ENCODE peak calls at places on chromosomes 12 and 14, in five cellular contexts. E is fibroblast of the conjunctiva, W is esophagus squamous epithelium, Q is GM04504, X is A549. D is an unnamed sample.

GRCh38 chr12:131894981-131895639 is 688 bp downstream of the ULK1 start:
- DNase-seq in X (peak), W (no peak), E (no peak), Q (no peak), D (no peak)

GRCh38 chr12:46559311-46559710 is 186.7 kb upstream of the SLC38A2 start:
- DNase-seq in W (no peak), Q (no peak), E (peak), X (no peak), D (no peak)

GRCh38 chr12:76627346-76628135 is 68.0 kb upstream of the OSBPL8 start:
- DNase-seq in W (no peak), X (no peak), Q (no peak), E (no peak), D (no peak)

GRCh38 chr14:100762089-100762515 is 35.4 kb downstream of the DLK1 start:
- DNase-seq in Q (no peak), X (peak), W (no peak), E (peak), D (no peak)

GRCh38 chr12:91053951-91054715 is 3.7 kb downstream of the KERA start:
- DNase-seq in X (peak), E (peak), Q (peak), W (no peak), D (no peak)

GRCh38 chr12:6923003-6923732 is 4.6 kb upstream of the ATN1 start:
- DNase-seq in Q (no peak), E (no peak), X (no peak), W (no peak), D (no peak)

GRCh38 chr14:52992236-52992635 is 41.4 kb upstream of the FERMT2 start:
- DNase-seq in X (no peak), W (no peak), E (no peak), Q (no peak), D (no peak)

GRCh38 chr12:22672951-22673350 is 48.0 kb downstream of the ETNK1 start:
- DNase-seq in X (no peak), Q (peak), W (no peak), E (no peak), D (no peak)

GRCh38 chr12:109632299-109632698 is 58.7 kb downstream of the MVK start:
- DNase-seq in W (no peak), X (no peak), Q (no peak), E (no peak), D (no peak)

GRCh38 chr12:111363578-111363977 is 5.3 kb downstream of the PHETA1 start:
- DNase-seq in E (no peak), Q (peak), X (peak), W (no peak), D (no peak)

GRCh38 chr12:130357729-130358330 is 20.1 kb downstream of the PIWIL1 start:
- DNase-seq in E (no peak), X (no peak), W (no peak), Q (no peak), D (no peak)

GRCh38 chr12:121748571-121749265 is 36.2 kb downstream of the TMEM120B start:
- DNase-seq in W (no peak), X (peak), Q (no peak), E (peak), D (peak)

GRCh38 chr12:42704810-42705401 is 115.4 kb upstream of the PRICKLE1 start:
- DNase-seq in E (no peak), Q (no peak), W (no peak), X (no peak), D (no peak)

GRCh38 chr12:34406228-34406995 is 384.1 kb downstream of the ALG10 start:
- DNase-seq in Q (no peak), E (no peak), W (no peak), X (no peak), D (peak)

GRCh38 chr12:92312463-92312970 is 166.9 kb upstream of the BTG1 start:
- DNase-seq in X (no peak), E (no peak), Q (peak), W (no peak), D (no peak)

GRCh38 chr12:4089147-4089606 is 184.4 kb upstream of the CCND2 start:
- DNase-seq in E (peak), W (no peak), X (no peak), Q (no peak), D (no peak)

GRCh38 chr12:42804928-42805327 is 215.4 kb upstream of the PRICKLE1 start:
- DNase-seq in E (no peak), X (no peak), Q (no peak), W (no peak), D (no peak)

GRCh38 chr12:76311796-76312195 is 36.4 kb downstream of the BBS10 start:
- DNase-seq in E (no peak), X (peak), W (no peak), Q (peak), D (no peak)

GRCh38 chr14:100529561-100530031 is 57.6 kb downstream of the BEGAIN start:
- DNase-seq in W (no peak), E (no peak), Q (no peak), X (no peak), D (no peak)

D was measured in T-helper 1 cell.